ENCODE peak calls at places on chromosome 4, in ten cellular contexts. M, L, B, R, S, Z, A, E, J and V are unnamed samples.

GRCh38 chr4:85986266-85986665 is 373.6 kb downstream of the MAPK10 start:
- DNase-seq in E (no peak), A (no peak), B (no peak), R (no peak), M (no peak), L (no peak), S (no peak), Z (no peak), J (no peak), V (no peak)

GRCh38 chr4:184000457-184001395 is 95.6 kb downstream of the STOX2 start:
- DNase-seq in M (no peak), B (no peak), S (no peak), J (no peak), R (no peak), E (no peak), Z (no peak), L (no peak), A (no peak), V (no peak)

GRCh38 chr4:156976147-156976546 is 4.5 kb upstream of the PDGFC start:
- DNase-seq in S (no peak), M (no peak), L (no peak), B (no peak), R (no peak), A (no peak), J (no peak), E (no peak), Z (no peak), V (no peak)

GRCh38 chr4:187478292-187479205 is 517.0 kb upstream of the ZFP42 start:
- DNase-seq in A (no peak), S (no peak), Z (no peak), J (no peak), L (no peak), B (no peak), E (peak), R (no peak), M (no peak), V (peak)

GRCh38 chr4:88706574-88706973 is 8.9 kb upstream of the NAP1L5 start:
- DNase-seq in A (peak), R (no peak), J (no peak), B (peak), S (no peak), E (peak), L (no peak), Z (no peak), M (no peak), V (no peak)

GRCh38 chr4:125316391-125316780 is 1.6 kb downstream of the FAT4 start:
- DNase-seq in E (no peak), B (peak), J (no peak), M (no peak), S (peak), Z (peak), L (no peak), R (no peak), A (no peak), V (no peak)

GRCh38 chr4:119314356-119314755 is 7.6 kb downstream of the FABP2 start:
- DNase-seq in M (no peak), R (no peak), A (peak), L (no peak), Z (no peak), J (peak), S (peak), E (peak), B (peak), V (peak)

GRCh38 chr4:103415801-103416200 is 217.7 kb upstream of the CENPE start:
- DNase-seq in L (no peak), R (no peak), J (no peak), A (no peak), S (no peak), E (no peak), B (no peak), Z (no peak), M (no peak), V (no peak)

GRCh38 chr4:94931626-94932025 is 173.9 kb downstream of the BMPR1B start:
- DNase-seq in R (no peak), Z (no peak), S (no peak), M (no peak), B (no peak), A (no peak), L (no peak), J (no peak), E (no peak), V (no peak)

GRCh38 chr4:46329118-46329976 is 60.6 kb downstream of the GABRA2 start:
- DNase-seq in J (no peak), A (peak), B (peak), L (no peak), E (no peak), M (no peak), R (no peak), S (no peak), Z (peak), V (peak)

GRCh38 chr4:141339386-141339785 is 118.7 kb downstream of the ZNF330 start:
- DNase-seq in L (no peak), S (no peak), R (no peak), M (no peak), J (no peak), E (no peak), Z (no peak), B (no peak), A (no peak), V (no peak)

GRCh38 chr4:168408620-168409019 is 71.7 kb downstream of the DDX60L start:
- DNase-seq in M (no peak), B (peak), S (no peak), E (peak), J (no peak), L (no peak), Z (peak), R (no peak), A (peak), V (no peak)

GRCh38 chr4:102493794-102494193 is 7.4 kb upstream of the NFKB1 start:
- DNase-seq in M (no peak), J (no peak), L (no peak), B (no peak), E (no peak), Z (peak), R (no peak), A (no peak), S (no peak), V (no peak)

GRCh38 chr4:17690135-17690534 is 75.7 kb downstream of the MED28 start:
- DNase-seq in S (no peak), R (no peak), L (no peak), M (no peak), J (no peak), B (no peak), A (no peak), Z (no peak), E (no peak), V (no peak)

GRCh38 chr4:108351806-108352205 is 183.1 kb upstream of the LEF1 start:
- DNase-seq in Z (no peak), M (no peak), A (no peak), E (no peak), S (no peak), L (no peak), R (no peak), J (no peak), B (no peak), V (no peak)

GRCh38 chr4:78534286-78534955 is 17.1 kb upstream of the ANXA3 start:
- DNase-seq in Z (no peak), E (no peak), L (no peak), A (no peak), M (no peak), B (no peak), R (no peak), S (no peak), J (no peak), V (no peak)

GRCh38 chr4:6794189-6794588 is 11.7 kb downstream of the KIAA0232 start:
- DNase-seq in E (no peak), M (no peak), R (no peak), L (no peak), A (no peak), J (no peak), S (no peak), Z (no peak), B (no peak), V (no peak)

GRCh38 chr4:141501931-141502330 is 134.5 kb upstream of the IL15 start:
- DNase-seq in R (no peak), B (no peak), S (no peak), Z (no peak), M (no peak), E (no peak), J (no peak), A (no peak), L (no peak), V (no peak)

GRCh38 chr4:187414716-187415115 is 580.9 kb upstream of the ZFP42 start:
- DNase-seq in S (no peak), E (no peak), L (no peak), M (no peak), A (no peak), J (no peak), B (no peak), Z (no peak), R (no peak), V (no peak)

GRCh38 chr4:26717332-26717731 is 133.4 kb downstream of the TBC1D19 start:
- DNase-seq in L (no peak), M (no peak), A (no peak), R (no peak), E (peak), B (no peak), J (no peak), Z (no peak), S (no peak), V (no peak)

GRCh38 chr4:14434483-14434882 is 567.8 kb upstream of the CPEB2 start:
- DNase-seq in B (no peak), Z (no peak), S (no peak), E (no peak), A (no peak), J (no peak), M (no peak), L (no peak), R (no peak), V (no peak)

GRCh38 chr4:16257611-16258010 is 31.3 kb upstream of the TAPT1 start:
- DNase-seq in L (no peak), S (no peak), A (no peak), E (no peak), Z (no peak), M (no peak), R (no peak), J (no peak), B (no peak), V (no peak)

GRCh38 chr4:176775326-176775725 is 17.4 kb downstream of the VEGFC start:
- DNase-seq in S (no peak), B (no peak), Z (no peak), A (no peak), L (no peak), R (no peak), M (no peak), J (no peak), E (no peak), V (no peak)

GRCh38 chr4:153022233-153022632 is 86.1 kb downstream of the FHDC1 start:
- DNase-seq in Z (peak), A (no peak), M (no peak), R (no peak), J (no peak), L (no peak), S (no peak), B (no peak), E (no peak), V (no peak)

GRCh38 chr4:64533159-64533558 is 123.9 kb upstream of the TECRL start:
- DNase-seq in A (no peak), Z (no peak), R (no peak), M (no peak), L (no peak), J (no peak), S (no peak), E (no peak), B (no peak), V (no peak)

GRCh38 chr4:112073201-112073600 is 72.1 kb upstream of the FAM241A start:
- DNase-seq in R (no peak), A (no peak), B (no peak), E (no peak), S (no peak), Z (no peak), J (no peak), M (no peak), L (no peak), V (no peak)

GRCh38 chr4:8291036-8291682 is 21.6 kb downstream of the HTRA3 start:
- DNase-seq in L (no peak), J (no peak), E (no peak), M (no peak), B (no peak), Z (no peak), S (no peak), A (no peak), R (peak), V (no peak)

GRCh38 chr4:101291198-101291597 is 56.1 kb downstream of the PPP3CA start:
- DNase-seq in L (no peak), J (no peak), S (no peak), B (no peak), E (no peak), R (no peak), Z (no peak), M (no peak), A (no peak), V (no peak)

GRCh38 chr4:188754372-188755002 is 615.2 kb downstream of the TRIML1 start:
- DNase-seq in L (no peak), B (no peak), Z (no peak), M (no peak), R (no peak), A (no peak), S (no peak), J (no peak), E (no peak), V (no peak)

GRCh38 chr4:169620846-169621228 is 459 bp downstream of the CLCN3 start:
- DNase-seq in J (peak), B (peak), R (no peak), S (peak), M (no peak), A (no peak), L (no peak), Z (peak), E (no peak), V (no peak)

GRCh38 chr4:89661490-89661889 is 175.5 kb downstream of the SNCA start:
- DNase-seq in A (peak), E (peak), S (no peak), Z (no peak), B (no peak), L (no peak), M (no peak), J (no peak), R (no peak), V (no peak)

GRCh38 chr4:156686120-156686519 is 285.5 kb downstream of the PDGFC start:
- DNase-seq in Z (no peak), R (no peak), M (no peak), J (no peak), B (no peak), A (no peak), E (peak), S (no peak), L (no peak), V (no peak)

GRCh38 chr4:6693274-6694176 is at the start of gene S100P:
- DNase-seq in S (no peak), B (no peak), E (no peak), M (no peak), L (no peak), A (peak), R (no peak), J (no peak), Z (peak), V (no peak)

GRCh38 chr4:173317003-173317402 is 17.2 kb downstream of the HMGB2 start:
- DNase-seq in A (no peak), Z (no peak), B (peak), E (no peak), S (no peak), M (no peak), L (no peak), J (no peak), R (no peak), V (peak)

GRCh38 chr4:57426779-57427395 is 316.7 kb upstream of the IGFBP7 start:
- DNase-seq in R (no peak), M (no peak), A (peak), J (no peak), L (no peak), E (peak), B (peak), S (peak), Z (peak), V (peak)

GRCh38 chr4:37389967-37390580 is 145.5 kb downstream of the NWD2 start:
- DNase-seq in L (no peak), Z (peak), J (no peak), M (no peak), A (peak), R (no peak), E (no peak), B (no peak), S (peak), V (peak)

GRCh38 chr4:85736576-85736975 is 261.6 kb downstream of the ARHGAP24 start:
- DNase-seq in R (no peak), M (no peak), B (no peak), A (no peak), E (no peak), L (no peak), J (no peak), S (no peak), Z (no peak), V (peak)

GRCh38 chr4:6917445-6918241 is 8.0 kb downstream of the TBC1D14 start:
- DNase-seq in L (no peak), A (no peak), E (no peak), M (no peak), J (peak), B (peak), R (no peak), S (peak), Z (peak), V (peak)

GRCh38 chr4:148998719-148999118 is 556.5 kb upstream of the NR3C2 start:
- DNase-seq in M (no peak), Z (no peak), B (peak), J (no peak), R (no peak), S (no peak), A (no peak), L (no peak), E (no peak), V (no peak)